ENCODE peak calls at places on chromosomes 12 and 14, in four cellular contexts. One of them, this sample, is unnamed.

GRCh38 chr12:108371801-108372344 is 32.8 kb upstream of the CMKLR1 start:
- DNase-seq in hepatocyte: peak; percentile 48
- DNase-seq in IMR-90: peak; percentile 47
- DNase-seq in astrocyte: peak; percentile 78
- DNase-seq in this sample: peak; percentile 3

GRCh38 chr12:98418357-98419075 is 96.9 kb upstream of the TMPO start:
- DNase-seq in hepatocyte: peak; percentile 85
- DNase-seq in IMR-90: peak; percentile 93
- DNase-seq in astrocyte: peak; percentile 99
- DNase-seq in this sample: peak; percentile 88

GRCh38 chr14:61103541-61104339 is 122.7 kb downstream of the SLC38A6 start:
- DNase-seq in IMR-90: peak; percentile 99
- DNase-seq in hepatocyte: peak; percentile 86
- DNase-seq in astrocyte: peak; percentile 99
- DNase-seq in this sample: peak; percentile 97

GRCh38 chr12:128857173-128857770 is 4.0 kb downstream of the GLT1D1 start:
- DNase-seq in astrocyte: no peak
- DNase-seq in IMR-90: no peak
- DNase-seq in hepatocyte: no peak
- DNase-seq in this sample: no peak

GRCh38 chr12:114671664-114672476 is 12.1 kb downstream of the TBX3 start:
- DNase-seq in IMR-90: peak; percentile 69
- DNase-seq in hepatocyte: peak; percentile 75
- DNase-seq in astrocyte: no peak
- DNase-seq in this sample: peak; percentile 72

GRCh38 chr14:104288272-104288671 is 149.9 kb downstream of the KIF26A start:
- DNase-seq in hepatocyte: no peak
- DNase-seq in IMR-90: no peak
- DNase-seq in astrocyte: no peak
- DNase-seq in this sample: no peak

GRCh38 chr14:99664636-99665273 is 19.3 kb upstream of the CYP46A1 start:
- DNase-seq in astrocyte: no peak
- DNase-seq in IMR-90: no peak
- DNase-seq in hepatocyte: no peak
- DNase-seq in this sample: peak; percentile 42

GRCh38 chr14:71780075-71780474 is 152.2 kb upstream of the RGS6 start:
- DNase-seq in IMR-90: no peak
- DNase-seq in hepatocyte: no peak
- DNase-seq in astrocyte: no peak
- DNase-seq in this sample: no peak

GRCh38 chr14:54691525-54692260 is 124.8 kb downstream of the SAMD4A start:
- DNase-seq in astrocyte: no peak
- DNase-seq in hepatocyte: peak; percentile 89
- DNase-seq in IMR-90: peak; percentile 69
- DNase-seq in this sample: peak; percentile 83

GRCh38 chr12:56298828-56299227 is 1.3 kb downstream of the CS start:
- DNase-seq in IMR-90: no peak
- DNase-seq in hepatocyte: no peak
- DNase-seq in astrocyte: no peak
- DNase-seq in this sample: no peak

GRCh38 chr14:46405095-46405494 is 246.5 kb downstream of the RPL10L start:
- DNase-seq in astrocyte: no peak
- DNase-seq in IMR-90: no peak
- DNase-seq in hepatocyte: peak; percentile 8
- DNase-seq in this sample: peak; percentile 15

GRCh38 chr12:3371018-3371417 is 120.0 kb upstream of the PRMT8 start:
- DNase-seq in IMR-90: no peak
- DNase-seq in hepatocyte: no peak
- DNase-seq in astrocyte: no peak
- DNase-seq in this sample: no peak

GRCh38 chr12:54051916-54052744 is 1.5 kb upstream of the HOXC4 start:
- DNase-seq in astrocyte: no peak
- DNase-seq in IMR-90: no peak
- DNase-seq in hepatocyte: peak; percentile 66
- DNase-seq in this sample: peak; percentile 44

GRCh38 chr12:30154996-30155730 is 371.4 kb upstream of the TMTC1 start:
- DNase-seq in hepatocyte: no peak
- DNase-seq in IMR-90: peak; percentile 8
- DNase-seq in astrocyte: peak; percentile 88
- DNase-seq in this sample: peak; percentile 17

GRCh38 chr14:101006008-101006407 is 102.5 kb upstream of the RTL1 start:
- DNase-seq in hepatocyte: no peak
- DNase-seq in IMR-90: no peak
- DNase-seq in astrocyte: no peak
- DNase-seq in this sample: no peak

GRCh38 chr12:40016960-40017359 is 88.9 kb downstream of the SLC2A13 start:
- DNase-seq in astrocyte: peak; percentile 4
- DNase-seq in hepatocyte: peak; percentile 42
- DNase-seq in IMR-90: peak; percentile 89
- DNase-seq in this sample: peak; percentile 98

GRCh38 chr12:27555928-27556778 is 32.1 kb downstream of the PPFIBP1 start:
- DNase-seq in IMR-90: no peak
- DNase-seq in astrocyte: peak; percentile 80
- DNase-seq in hepatocyte: no peak
- DNase-seq in this sample: peak; percentile 45

GRCh38 chr12:112898380-112898779 is 8.4 kb upstream of the OAS1 start:
- DNase-seq in astrocyte: no peak
- DNase-seq in IMR-90: no peak
- DNase-seq in hepatocyte: no peak
- DNase-seq in this sample: no peak
- H3K4me1 ChIP-seq in astrocyte: no peaks in the 10 kb centered on the region
- H3K4me1 ChIP-seq in IMR-90: no peaks in the 10 kb centered on the region
- H3K4me1 ChIP-seq in hepatocyte: peaks cover 3% of the 10 kb centered on the region
- H3K4me1 ChIP-seq in this sample: peaks cover 3% of the 10 kb centered on the region

GRCh38 chr14:50396636-50397460 is at the start of gene CDKL1:
- DNase-seq in astrocyte: peak; percentile 69
- DNase-seq in IMR-90: peak; percentile 70
- DNase-seq in hepatocyte: peak; percentile 82
- DNase-seq in this sample: peak; percentile 85

GRCh38 chr14:50397461-50398196 is 948 bp upstream of the CDKL1 start:
- DNase-seq in IMR-90: no peak
- DNase-seq in astrocyte: no peak
- DNase-seq in hepatocyte: no peak
- DNase-seq in this sample: no peak

GRCh38 chr14:50394713-50395112 is 2.0 kb downstream of the CDKL1 start:
- DNase-seq in hepatocyte: no peak
- DNase-seq in astrocyte: no peak
- DNase-seq in IMR-90: no peak
- DNase-seq in this sample: no peak

GRCh38 chr14:50399251-50400032 is 2.8 kb upstream of the CDKL1 start:
- DNase-seq in astrocyte: peak; percentile 11
- DNase-seq in hepatocyte: peak; percentile 37
- DNase-seq in IMR-90: peak; percentile 39
- DNase-seq in this sample: peak; percentile 54

GRCh38 chr14:50395448-50395847 is 1.2 kb downstream of the CDKL1 start:
- DNase-seq in astrocyte: no peak
- DNase-seq in IMR-90: no peak
- DNase-seq in hepatocyte: no peak
- DNase-seq in this sample: no peak
- H2AFZ ChIP-seq in astrocyte: no peak overlapping the region
- H2AFZ ChIP-seq in IMR-90: no peak overlapping the region
- H2AFZ ChIP-seq in hepatocyte: peak overlapping the region; percentile 19
- H2AFZ ChIP-seq in this sample: no peak overlapping the region

GRCh38 chr12:113298472-113298817 is 36.5 kb downstream of the SLC8B1 start:
- DNase-seq in astrocyte: no peak
- DNase-seq in IMR-90: no peak
- DNase-seq in hepatocyte: no peak
- DNase-seq in this sample: no peak
- H3K4me1 ChIP-seq in astrocyte: peaks cover 14% of the 10 kb centered on the region
- H3K4me1 ChIP-seq in IMR-90: peaks cover 11% of the 10 kb centered on the region
- H3K4me1 ChIP-seq in hepatocyte: peaks cover 13% of the 10 kb centered on the region
- H3K4me1 ChIP-seq in this sample: peaks cover 24% of the 10 kb centered on the region

GRCh38 chr12:1830401-1830845 is 10.1 kb downstream of the LRTM2 start:
- DNase-seq in hepatocyte: no peak
- DNase-seq in astrocyte: no peak
- DNase-seq in IMR-90: no peak
- DNase-seq in this sample: no peak
- H2AFZ ChIP-seq in hepatocyte: no peak overlapping the region
- H2AFZ ChIP-seq in astrocyte: no peak overlapping the region
- H2AFZ ChIP-seq in IMR-90: no peak overlapping the region
- H2AFZ ChIP-seq in this sample: no peak overlapping the region

GRCh38 chr12:69350002-69350626 is 1.9 kb downstream of the LYZ start:
- DNase-seq in hepatocyte: no peak
- DNase-seq in astrocyte: no peak
- DNase-seq in IMR-90: no peak
- DNase-seq in this sample: no peak
- H3K4me1 ChIP-seq in hepatocyte: no peaks in the 10 kb centered on the region
- H3K4me1 ChIP-seq in astrocyte: no peaks in the 10 kb centered on the region
- H3K4me1 ChIP-seq in IMR-90: no peaks in the 10 kb centered on the region
- H3K4me1 ChIP-seq in this sample: no peaks in the 10 kb centered on the region

DNA sequence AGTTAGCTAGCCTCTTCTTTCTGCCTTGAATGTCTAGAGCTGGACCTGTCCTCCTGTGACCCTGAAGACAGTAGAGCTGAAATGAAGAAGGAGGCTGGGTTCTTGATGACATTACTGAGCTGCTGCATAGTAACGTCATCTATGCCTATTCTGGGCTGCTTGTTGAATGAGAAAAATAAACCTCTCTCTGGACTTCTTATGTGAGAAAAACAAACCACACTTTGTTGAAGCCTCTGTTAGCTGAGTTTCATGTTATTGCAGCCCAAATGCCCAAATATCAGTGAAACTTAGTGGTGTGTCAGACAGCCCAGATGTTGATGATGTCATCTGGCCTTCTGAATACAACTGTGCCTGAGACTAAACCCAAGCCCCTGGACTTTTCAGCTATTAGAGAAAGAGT is 67.0 kb upstream of the MAX start:
- DNase-seq in astrocyte: peak; percentile 60
- DNase-seq in IMR-90: peak; percentile 89
- DNase-seq in hepatocyte: no peak
- DNase-seq in this sample: peak; percentile 71
- H2AFZ ChIP-seq in astrocyte: no peak overlapping the region
- H2AFZ ChIP-seq in IMR-90: no peak overlapping the region
- H2AFZ ChIP-seq in hepatocyte: no peak overlapping the region
- H2AFZ ChIP-seq in this sample: no peak overlapping the region

This sample was measured in mesenchymal stem cell.